ENCODE peak calls at places on chromosomes 7 and 10, in ten cellular contexts. One of them, this sample, is unnamed.

GRCh38 chr10:96673318-96674099 is 46.8 kb downstream of the PIK3AP1 start:
- DNase-seq in transverse colon: peak
- DNase-seq in ovary: peak
- DNase-seq in heart left ventricle: peak
- DNase-seq in prostate gland: peak
- DNase-seq in Peyer's patch: peak
- DNase-seq in uterus: peak
- DNase-seq in lower leg skin: no peak
- DNase-seq in breast epithelium: no peak
- DNase-seq in suprapubic skin: no peak
- DNase-seq in this sample: no peak

GRCh38 chr7:27576360-27576944 is 86.2 kb downstream of the HIBADH start:
- DNase-seq in transverse colon: no peak
- DNase-seq in ovary: no peak
- DNase-seq in heart left ventricle: no peak
- DNase-seq in prostate gland: peak
- DNase-seq in Peyer's patch: no peak
- DNase-seq in uterus: no peak
- DNase-seq in lower leg skin: no peak
- DNase-seq in breast epithelium: no peak
- DNase-seq in suprapubic skin: no peak
- DNase-seq in this sample: no peak

GRCh38 chr7:78530351-78530750 is 731.8 kb downstream of the PHTF2 start:
- DNase-seq in transverse colon: no peak
- DNase-seq in ovary: no peak
- DNase-seq in heart left ventricle: no peak
- DNase-seq in prostate gland: no peak
- DNase-seq in Peyer's patch: no peak
- DNase-seq in uterus: no peak
- DNase-seq in lower leg skin: no peak
- DNase-seq in breast epithelium: no peak
- DNase-seq in suprapubic skin: no peak
- DNase-seq in this sample: no peak

GRCh38 chr7:139403601-139404000 is 43.9 kb downstream of the LUC7L2 start:
- DNase-seq in transverse colon: no peak
- DNase-seq in ovary: no peak
- DNase-seq in heart left ventricle: no peak
- DNase-seq in prostate gland: no peak
- DNase-seq in Peyer's patch: no peak
- DNase-seq in uterus: no peak
- DNase-seq in lower leg skin: no peak
- DNase-seq in breast epithelium: no peak
- DNase-seq in suprapubic skin: no peak
- DNase-seq in this sample: no peak

GRCh38 chr7:53697913-53698312 is 662.5 kb downstream of the POM121L12 start:
- DNase-seq in transverse colon: no peak
- DNase-seq in ovary: no peak
- DNase-seq in heart left ventricle: no peak
- DNase-seq in prostate gland: no peak
- DNase-seq in Peyer's patch: no peak
- DNase-seq in uterus: no peak
- DNase-seq in lower leg skin: no peak
- DNase-seq in breast epithelium: no peak
- DNase-seq in suprapubic skin: no peak
- DNase-seq in this sample: no peak

GRCh38 chr10:33365871-33366411 is 31.5 kb upstream of the NRP1 start:
- DNase-seq in transverse colon: no peak
- DNase-seq in ovary: no peak
- DNase-seq in heart left ventricle: no peak
- DNase-seq in prostate gland: no peak
- DNase-seq in Peyer's patch: no peak
- DNase-seq in uterus: no peak
- DNase-seq in lower leg skin: no peak
- DNase-seq in breast epithelium: no peak
- DNase-seq in suprapubic skin: no peak
- DNase-seq in this sample: no peak

GRCh38 chr7:152979376-152979775 is 219.8 kb downstream of the ACTR3B start:
- DNase-seq in transverse colon: no peak
- DNase-seq in ovary: peak
- DNase-seq in heart left ventricle: no peak
- DNase-seq in prostate gland: no peak
- DNase-seq in Peyer's patch: no peak
- DNase-seq in uterus: no peak
- DNase-seq in lower leg skin: no peak
- DNase-seq in breast epithelium: no peak
- DNase-seq in suprapubic skin: no peak
- DNase-seq in this sample: no peak

GRCh38 chr7:3259711-3260424 is 41.2 kb upstream of the SDK1 start:
- DNase-seq in transverse colon: no peak
- DNase-seq in ovary: peak
- DNase-seq in heart left ventricle: no peak
- DNase-seq in prostate gland: no peak
- DNase-seq in Peyer's patch: no peak
- DNase-seq in uterus: no peak
- DNase-seq in lower leg skin: no peak
- DNase-seq in breast epithelium: no peak
- DNase-seq in suprapubic skin: no peak
- DNase-seq in this sample: no peak

GRCh38 chr7:53642361-53642760 is 606.9 kb downstream of the POM121L12 start:
- DNase-seq in transverse colon: no peak
- DNase-seq in ovary: no peak
- DNase-seq in heart left ventricle: no peak
- DNase-seq in prostate gland: no peak
- DNase-seq in Peyer's patch: no peak
- DNase-seq in uterus: no peak
- DNase-seq in lower leg skin: no peak
- DNase-seq in breast epithelium: no peak
- DNase-seq in suprapubic skin: no peak
- DNase-seq in this sample: no peak

GRCh38 chr7:105738133-105738532 is 138.3 kb downstream of the ATXN7L1 start:
- DNase-seq in transverse colon: no peak
- DNase-seq in ovary: no peak
- DNase-seq in heart left ventricle: no peak
- DNase-seq in prostate gland: no peak
- DNase-seq in Peyer's patch: no peak
- DNase-seq in uterus: no peak
- DNase-seq in lower leg skin: no peak
- DNase-seq in breast epithelium: no peak
- DNase-seq in suprapubic skin: no peak
- DNase-seq in this sample: no peak

GRCh38 chr7:18684899-18685298 is 189.3 kb downstream of the HDAC9 start:
- DNase-seq in transverse colon: no peak
- DNase-seq in ovary: no peak
- DNase-seq in heart left ventricle: no peak
- DNase-seq in prostate gland: no peak
- DNase-seq in Peyer's patch: no peak
- DNase-seq in uterus: no peak
- DNase-seq in lower leg skin: no peak
- DNase-seq in breast epithelium: no peak
- DNase-seq in suprapubic skin: no peak
- DNase-seq in this sample: no peak

GRCh38 chr10:71635867-71636266 is 83.7 kb downstream of the C10orf105 start:
- DNase-seq in transverse colon: no peak
- DNase-seq in ovary: no peak
- DNase-seq in heart left ventricle: no peak
- DNase-seq in prostate gland: no peak
- DNase-seq in Peyer's patch: no peak
- DNase-seq in uterus: no peak
- DNase-seq in lower leg skin: no peak
- DNase-seq in breast epithelium: no peak
- DNase-seq in suprapubic skin: no peak
- DNase-seq in this sample: no peak

GRCh38 chr10:34526186-34526585 is 288.9 kb downstream of the PARD3 start:
- DNase-seq in transverse colon: no peak
- DNase-seq in ovary: no peak
- DNase-seq in heart left ventricle: no peak
- DNase-seq in prostate gland: no peak
- DNase-seq in Peyer's patch: no peak
- DNase-seq in uterus: no peak
- DNase-seq in lower leg skin: no peak
- DNase-seq in breast epithelium: no peak
- DNase-seq in suprapubic skin: no peak
- DNase-seq in this sample: no peak
- TF ChIP-seq POLR2A in transverse colon: no peak
- TF ChIP-seq POLR2A in ovary: no peak
- TF ChIP-seq POLR2A in heart left ventricle: no peak
- TF ChIP-seq POLR2A in prostate gland: no peak
- TF ChIP-seq POLR2A in Peyer's patch: no peak
- TF ChIP-seq POLR2A in uterus: no peak
- TF ChIP-seq POLR2A in lower leg skin: no peak
- TF ChIP-seq POLR2A in breast epithelium: no peak
- TF ChIP-seq POLR2A in suprapubic skin: no peak
- TF ChIP-seq POLR2A in this sample: no peak

DNA sequence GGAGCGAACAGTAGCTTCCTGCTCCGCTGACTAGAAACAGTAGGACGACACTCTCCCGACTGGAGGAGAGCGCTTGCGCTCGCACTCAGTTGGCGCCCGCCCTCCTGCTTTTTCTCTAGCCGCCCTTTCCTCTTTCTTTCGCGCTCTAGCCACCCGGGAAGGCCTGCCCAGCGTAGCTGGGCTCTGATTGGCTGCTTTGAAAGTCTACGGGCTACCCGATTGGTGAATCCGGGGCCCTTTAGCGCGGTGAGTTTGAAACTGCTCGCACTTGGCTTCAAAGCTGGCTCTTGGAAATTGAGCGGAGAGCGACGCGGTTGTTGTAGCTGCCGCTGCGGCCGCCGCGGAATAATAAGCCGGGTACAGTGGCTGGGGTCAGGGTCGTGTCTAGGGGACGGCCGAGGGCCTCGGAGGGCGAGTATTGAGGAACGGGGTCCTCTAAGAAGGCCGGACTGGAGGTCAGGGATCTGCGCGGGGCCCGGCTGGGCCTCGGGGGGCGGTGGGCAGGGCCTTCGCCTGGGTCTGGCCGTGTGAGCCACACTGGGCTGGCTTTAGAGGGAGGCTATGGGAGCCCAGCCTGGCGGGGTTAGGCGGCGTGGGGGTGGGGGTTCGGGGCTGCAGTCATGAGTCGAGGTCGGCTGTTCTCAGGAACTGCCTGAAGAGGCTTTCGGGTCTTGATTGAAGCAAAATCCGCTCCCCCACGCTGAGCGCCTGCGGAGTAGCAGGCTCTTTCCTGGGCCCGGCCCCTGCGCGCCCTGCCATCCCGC is at the start of gene CDK1:
- DNase-seq in transverse colon: peak
- DNase-seq in ovary: peak
- DNase-seq in heart left ventricle: peak
- DNase-seq in prostate gland: peak
- DNase-seq in Peyer's patch: peak
- DNase-seq in uterus: peak
- DNase-seq in lower leg skin: peak
- DNase-seq in breast epithelium: peak
- DNase-seq in suprapubic skin: peak
- DNase-seq in this sample: peak
- TF ChIP-seq POLR2A in transverse colon: no peak
- TF ChIP-seq POLR2A in ovary: no peak
- TF ChIP-seq POLR2A in heart left ventricle: no peak
- TF ChIP-seq POLR2A in prostate gland: peak
- TF ChIP-seq POLR2A in Peyer's patch: peak
- TF ChIP-seq POLR2A in uterus: peak
- TF ChIP-seq POLR2A in lower leg skin: no peak
- TF ChIP-seq POLR2A in breast epithelium: no peak
- TF ChIP-seq POLR2A in suprapubic skin: no peak
- TF ChIP-seq POLR2A in this sample: peak

GRCh38 chr7:50960621-50961310 is 178.1 kb upstream of the GRB10 start:
- DNase-seq in transverse colon: no peak
- DNase-seq in ovary: no peak
- DNase-seq in heart left ventricle: no peak
- DNase-seq in prostate gland: no peak
- DNase-seq in Peyer's patch: no peak
- DNase-seq in uterus: no peak
- DNase-seq in lower leg skin: no peak
- DNase-seq in breast epithelium: no peak
- DNase-seq in suprapubic skin: no peak
- DNase-seq in this sample: no peak

GRCh38 chr7:50959991-50960390 is 177.3 kb upstream of the GRB10 start:
- DNase-seq in transverse colon: no peak
- DNase-seq in ovary: no peak
- DNase-seq in heart left ventricle: no peak
- DNase-seq in prostate gland: no peak
- DNase-seq in Peyer's patch: no peak
- DNase-seq in uterus: no peak
- DNase-seq in lower leg skin: no peak
- DNase-seq in breast epithelium: no peak
- DNase-seq in suprapubic skin: no peak
- DNase-seq in this sample: no peak

GRCh38 chr7:50962281-50962883 is 179.7 kb upstream of the GRB10 start:
- DNase-seq in transverse colon: no peak
- DNase-seq in ovary: no peak
- DNase-seq in heart left ventricle: no peak
- DNase-seq in prostate gland: no peak
- DNase-seq in Peyer's patch: no peak
- DNase-seq in uterus: no peak
- DNase-seq in lower leg skin: no peak
- DNase-seq in breast epithelium: no peak
- DNase-seq in suprapubic skin: no peak
- DNase-seq in this sample: no peak

GRCh38 chr7:50959560-50959959 is 176.9 kb upstream of the GRB10 start:
- DNase-seq in transverse colon: no peak
- DNase-seq in ovary: no peak
- DNase-seq in heart left ventricle: no peak
- DNase-seq in prostate gland: no peak
- DNase-seq in Peyer's patch: no peak
- DNase-seq in uterus: no peak
- DNase-seq in lower leg skin: no peak
- DNase-seq in breast epithelium: no peak
- DNase-seq in suprapubic skin: no peak
- DNase-seq in this sample: no peak

DNA sequence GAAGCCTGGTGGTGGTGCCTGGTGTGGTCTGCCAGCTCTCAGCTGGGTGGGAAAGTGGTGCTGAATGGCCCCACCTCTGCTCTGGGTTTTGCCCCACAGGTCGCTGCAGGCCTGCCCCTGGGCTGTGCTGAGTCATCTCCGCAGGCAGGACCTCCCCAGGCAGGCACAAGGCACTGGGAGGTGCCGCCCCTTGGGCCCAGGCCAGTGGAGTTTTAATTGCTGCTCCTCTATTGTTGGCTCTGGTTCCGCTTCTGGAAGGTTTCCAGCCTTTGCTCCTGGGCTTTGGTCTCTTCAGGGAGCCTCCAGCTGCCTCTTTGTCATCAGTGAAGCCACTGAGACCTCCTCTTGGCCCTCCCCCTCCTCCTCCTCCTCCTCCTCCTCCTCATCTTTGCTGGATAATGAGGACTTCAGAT is 180.3 kb upstream of the GRB10 start:
- DNase-seq in transverse colon: peak
- DNase-seq in ovary: peak
- DNase-seq in heart left ventricle: peak
- DNase-seq in prostate gland: peak
- DNase-seq in Peyer's patch: peak
- DNase-seq in uterus: peak
- DNase-seq in lower leg skin: peak
- DNase-seq in breast epithelium: no peak
- DNase-seq in suprapubic skin: no peak
- DNase-seq in this sample: no peak
- TF ChIP-seq POLR2A in transverse colon: no peak
- TF ChIP-seq POLR2A in ovary: no peak
- TF ChIP-seq POLR2A in heart left ventricle: no peak
- TF ChIP-seq POLR2A in prostate gland: no peak
- TF ChIP-seq POLR2A in Peyer's patch: no peak
- TF ChIP-seq POLR2A in uterus: no peak
- TF ChIP-seq POLR2A in lower leg skin: no peak
- TF ChIP-seq POLR2A in breast epithelium: no peak
- TF ChIP-seq POLR2A in suprapubic skin: no peak
- TF ChIP-seq POLR2A in this sample: no peak

GRCh38 chr7:156234666-156235494 is 405.7 kb upstream of the RNF32 start:
- DNase-seq in transverse colon: no peak
- DNase-seq in ovary: no peak
- DNase-seq in heart left ventricle: no peak
- DNase-seq in prostate gland: no peak
- DNase-seq in Peyer's patch: peak
- DNase-seq in uterus: no peak
- DNase-seq in lower leg skin: peak
- DNase-seq in breast epithelium: no peak
- DNase-seq in suprapubic skin: no peak
- DNase-seq in this sample: no peak
- TF ChIP-seq POLR2A in transverse colon: no peak
- TF ChIP-seq POLR2A in ovary: no peak
- TF ChIP-seq POLR2A in heart left ventricle: no peak
- TF ChIP-seq POLR2A in prostate gland: no peak
- TF ChIP-seq POLR2A in Peyer's patch: no peak
- TF ChIP-seq POLR2A in uterus: no peak
- TF ChIP-seq POLR2A in lower leg skin: no peak
- TF ChIP-seq POLR2A in breast epithelium: no peak
- TF ChIP-seq POLR2A in suprapubic skin: no peak
- TF ChIP-seq POLR2A in this sample: no peak